ENCODE peak calls at places on chromosomes 3 and 15, in eight cellular contexts. J is HCT116, M is sigmoid colon, X is transverse colon, I is endothelial cell of umbilical vein, E is HepG2, C is esophagus muscularis mucosa, P is upper lobe of left lung. O is an unnamed sample.

GRCh38 chr3:57120040-57120802 is 44.9 kb downstream of the IL17RD start:
- DNase-seq in X (no peak), P (no peak), J (no peak), E (no peak), I (no peak), M (peak), C (no peak), O (no peak)

GRCh38 chr3:123781571-123782275 is 102.4 kb downstream of the MYLK start:
- DNase-seq in X (no peak), J (no peak), I (no peak), E (no peak), P (no peak), C (peak), M (no peak), O (no peak)

GRCh38 chr3:143975549-143976152 is 4.0 kb downstream of the DIPK2A start:
- DNase-seq in E (peak), I (peak), C (no peak), X (no peak), J (no peak), P (no peak), M (no peak), O (no peak)

GRCh38 chr3:165883126-165883525 is 45.9 kb upstream of the BCHE start:
- DNase-seq in P (no peak), J (no peak), I (no peak), X (no peak), C (no peak), E (no peak), M (no peak), O (no peak)

GRCh38 chr3:195058311-195059005 is 212.5 kb downstream of the XXYLT1 start:
- DNase-seq in M (peak), J (no peak), E (no peak), X (no peak), C (no peak), P (peak), I (peak), O (no peak)

GRCh38 chr3:177569823-177570657 is 372.8 kb upstream of the TBL1XR1 start:
- DNase-seq in X (no peak), I (no peak), C (no peak), P (no peak), E (no peak), J (no peak), M (no peak), O (no peak)

GRCh38 chr15:75367406-75367912 is 948 bp downstream of the MAN2C1 start:
- DNase-seq in E (no peak), X (no peak), I (no peak), M (no peak), P (no peak), J (no peak), C (no peak), O (no peak)

GRCh38 chr3:141410408-141410807 is 42.1 kb downstream of the ZBTB38 start:
- DNase-seq in M (peak), E (no peak), X (peak), I (no peak), C (no peak), P (no peak), J (no peak), O (no peak)

GRCh38 chr15:60477991-60478632 is 830 bp downstream of the ICE2 start:
- DNase-seq in E (peak), X (no peak), M (no peak), P (no peak), J (no peak), C (no peak), I (peak), O (no peak)

GRCh38 chr3:59334585-59334984 is 284.8 kb upstream of the CFAP20DC start:
- DNase-seq in C (no peak), J (no peak), X (no peak), I (no peak), P (no peak), M (no peak), E (no peak), O (no peak)

GRCh38 chr3:27986204-27986879 is 255.1 kb upstream of the CMC1 start:
- DNase-seq in C (no peak), M (no peak), J (no peak), P (no peak), E (no peak), X (no peak), I (no peak), O (no peak)

GRCh38 chr3:155425351-155425750 is 131.9 kb upstream of the STRIT1 start:
- DNase-seq in J (no peak), I (no peak), P (no peak), C (peak), E (no peak), X (no peak), M (no peak), O (no peak)

GRCh38 chr3:67468511-67468910 is 185.9 kb downstream of the SUCLG2 start:
- DNase-seq in P (no peak), J (no peak), X (no peak), I (no peak), C (no peak), E (no peak), M (no peak), O (no peak)

GRCh38 chr3:47250309-47251060 is 32.1 kb downstream of the KIF9 start:
- DNase-seq in I (peak), P (no peak), C (no peak), E (peak), J (peak), M (no peak), X (peak), O (peak)

GRCh38 chr3:72629191-72629611 is 219.0 kb downstream of the SHQ1 start:
- DNase-seq in I (no peak), X (no peak), C (no peak), E (no peak), M (no peak), J (no peak), P (no peak), O (no peak)

DNA sequence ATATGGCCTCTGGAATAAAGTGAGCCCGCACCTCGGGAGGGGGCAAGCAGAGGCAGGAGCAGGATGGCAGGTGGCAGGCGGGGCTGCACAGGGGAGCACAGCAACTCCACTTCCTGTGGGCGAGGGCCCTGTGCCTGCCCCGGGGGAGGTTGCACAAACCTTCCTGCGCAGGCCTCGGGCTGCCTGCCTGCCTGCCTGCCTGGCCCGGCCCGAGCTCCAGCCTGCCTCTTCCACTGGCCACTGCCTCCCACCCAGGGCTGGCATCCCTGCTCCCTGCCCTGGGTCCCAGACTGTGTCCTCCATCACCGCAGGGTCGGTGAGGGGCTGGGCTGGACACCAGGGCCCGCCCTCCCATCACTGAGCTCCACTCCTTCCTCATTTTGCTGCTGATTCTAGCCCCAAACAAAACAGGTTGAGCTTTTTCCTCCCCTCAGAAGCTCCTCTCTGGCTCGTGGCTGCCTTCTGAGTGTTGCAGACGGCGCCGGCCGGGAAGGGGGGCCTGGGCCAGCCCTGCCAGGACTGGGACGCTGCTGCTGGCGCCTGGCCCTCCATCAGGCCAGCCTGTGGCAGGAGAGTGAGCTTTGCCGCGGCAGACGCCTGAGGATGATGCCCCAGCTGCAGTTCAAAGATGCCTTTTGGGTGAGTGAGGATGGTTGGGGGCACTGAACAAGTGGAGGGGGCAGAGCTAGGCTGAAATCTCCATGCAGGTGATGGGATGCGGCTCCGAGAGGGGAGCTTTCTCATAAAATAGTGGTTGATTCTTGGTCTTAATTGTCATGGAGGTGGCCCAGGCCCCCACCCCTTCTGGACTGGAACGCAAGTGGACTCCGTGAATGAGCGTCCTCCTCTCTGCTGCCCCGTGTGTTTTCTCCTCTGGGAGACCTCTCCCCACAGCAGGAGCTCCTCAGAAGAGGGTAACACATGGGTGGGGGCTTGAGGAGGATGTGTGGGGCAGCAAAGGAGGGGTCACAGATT is at the start of gene PSTPIP1:
- DNase-seq in C (no peak), P (peak), M (peak), I (no peak), X (peak), E (no peak), J (no peak), O (peak)
- TF ChIP-seq POLR2A in C (no peak), P (no peak), M (no peak), I (no peak), X (peak), E (no peak), J (no peak), O (no peak)

GRCh38 chr3:37024092-37024491 is 30.8 kb downstream of the MLH1 start:
- DNase-seq in E (no peak), X (no peak), J (peak), M (no peak), C (no peak), P (no peak), I (peak), O (no peak)
- TF ChIP-seq POLR2AphosphoS5 in E (no peak), X (no peak), J (no peak), M (no peak), C (no peak), P (no peak), I (no peak), O (no peak)

GRCh38 chr3:71443332-71443731 is 140.2 kb downstream of the FOXP1 start:
- DNase-seq in I (no peak), J (no peak), P (no peak), E (no peak), X (no peak), M (no peak), C (no peak), O (no peak)
- TF ChIP-seq CTCF in I (no peak), J (no peak), P (no peak), E (no peak), X (no peak), M (no peak), C (no peak), O (no peak)

GRCh38 chr3:50657407-50657806 is 17.3 kb upstream of the DOCK3 start:
- DNase-seq in E (no peak), X (no peak), J (no peak), P (no peak), C (no peak), I (no peak), M (no peak), O (no peak)
- TF ChIP-seq POLR2A in E (no peak), X (no peak), J (no peak), P (no peak), C (no peak), I (no peak), M (no peak), O (no peak)

GRCh38 chr3:172140499-172141391 is 101.4 kb downstream of the FNDC3B start:
- DNase-seq in C (no peak), I (peak), X (peak), E (peak), J (no peak), P (no peak), M (peak), O (no peak)
- TF ChIP-seq POLR2AphosphoS5 in C (peak), I (peak), X (peak), E (peak), J (no peak), P (peak), M (peak), O (peak)

O was measured in stomach.